ENCODE peak calls at places on chromosomes 3 and 15, in ten cellular contexts. Y is IMR-90; O is AG04450; P is fibroblast of lung; E is colonic mucosa; J is fibroblast of mammary gland; U is foreskin fibroblast; K is CD4-positive, alpha-beta T cell; V is cardiac fibroblast; M is GM13976. C is an unnamed sample.

GRCh38 chr3:24096271-24096670 is 151.2 kb downstream of the NR1D2 start:
- DNase-seq in V (no peak), M (no peak), E (no peak), Y (no peak), U (no peak), J (no peak), P (no peak), O (no peak), K (no peak), C (no peak)

GRCh38 chr3:53691885-53692284 is 154.3 kb downstream of the CHDH start:
- DNase-seq in J (no peak), E (no peak), V (no peak), M (no peak), O (no peak), Y (no peak), U (no peak), P (no peak), K (no peak), C (no peak)

GRCh38 chr15:58269455-58270414 is 131.6 kb downstream of the AQP9 start:
- DNase-seq in E (peak; percentile 70), M (peak; percentile 52), P (peak; percentile 74), O (peak; percentile 30), K (peak; percentile 4), V (peak; percentile 82), J (peak; percentile 68), Y (peak; percentile 71), U (peak; percentile 43), C (peak; percentile 61)

GRCh38 chr15:90241343-90242192 is 7.6 kb downstream of the GDPGP1 start:
- DNase-seq in P (no peak), O (no peak), U (no peak), K (no peak), E (no peak), J (no peak), V (no peak), M (no peak), Y (no peak), C (no peak)

GRCh38 chr3:52055537-52056351 is 627 bp downstream of the DUSP7 start:
- DNase-seq in E (peak; percentile 36), O (no peak), J (peak; percentile 53), P (peak; percentile 54), Y (peak; percentile 57), U (peak; percentile 54), K (peak; percentile 36), V (peak; percentile 57), M (peak; percentile 72), C (no peak)

GRCh38 chr3:122975163-122975923 is 52.2 kb downstream of the SEMA5B start:
- DNase-seq in V (no peak), O (no peak), P (peak; percentile 36), M (no peak), Y (peak; percentile 55), J (peak; percentile 56), U (peak; percentile 16), E (no peak), K (no peak), C (no peak)

GRCh38 chr3:195312714-195313113 is 41.8 kb upstream of the XXYLT1 start:
- DNase-seq in M (no peak), J (no peak), U (no peak), E (no peak), V (no peak), K (no peak), O (no peak), Y (no peak), P (no peak), C (no peak)

GRCh38 chr15:99361541-99362185 is 110.4 kb downstream of the LRRC28 start:
- DNase-seq in Y (peak; percentile 42), U (peak; percentile 10), E (no peak), J (peak; percentile 53), P (peak; percentile 64), M (no peak), K (no peak), V (peak; percentile 59), O (no peak), C (peak; percentile 38)

GRCh38 chr3:196504556-196504955 is 988 bp upstream of the RNF168 start:
- DNase-seq in E (no peak), Y (no peak), P (no peak), O (no peak), K (no peak), J (no peak), V (no peak), U (no peak), M (no peak), C (no peak)

GRCh38 chr15:78739206-78739605 is 72.1 kb downstream of the ADAMTS7 start:
- DNase-seq in O (no peak), U (no peak), P (no peak), K (no peak), J (no peak), V (no peak), Y (no peak), E (peak; percentile 14), M (no peak), C (no peak)

GRCh38 chr3:149688122-149688757 is 30.4 kb upstream of the WWTR1 start:
- DNase-seq in M (no peak), O (no peak), U (no peak), E (no peak), Y (no peak), K (no peak), J (no peak), V (no peak), P (no peak), C (peak; percentile 4)

GRCh38 chr15:45162771-45163507 is 24.8 kb downstream of the SHF start:
- DNase-seq in U (peak; percentile 75), V (peak; percentile 81), K (peak; percentile 51), O (peak; percentile 61), P (peak; percentile 85), M (peak; percentile 90), E (peak; percentile 83), J (peak; percentile 79), Y (peak; percentile 82), C (peak; percentile 86)

GRCh38 chr3:57544181-57545125 is at the start of gene DNAH12:
- DNase-seq in V (no peak), M (peak; percentile 51), E (peak; percentile 55), Y (no peak), U (no peak), P (peak; percentile 33), K (no peak), O (no peak), J (peak; percentile 17), C (no peak)
- TF ChIP-seq CTCF in V (no peak), M (no peak), E (no peak), Y (no peak), U (no peak), P (no peak), K (no peak), O (no peak), J (no peak), C (no peak)

DNA sequence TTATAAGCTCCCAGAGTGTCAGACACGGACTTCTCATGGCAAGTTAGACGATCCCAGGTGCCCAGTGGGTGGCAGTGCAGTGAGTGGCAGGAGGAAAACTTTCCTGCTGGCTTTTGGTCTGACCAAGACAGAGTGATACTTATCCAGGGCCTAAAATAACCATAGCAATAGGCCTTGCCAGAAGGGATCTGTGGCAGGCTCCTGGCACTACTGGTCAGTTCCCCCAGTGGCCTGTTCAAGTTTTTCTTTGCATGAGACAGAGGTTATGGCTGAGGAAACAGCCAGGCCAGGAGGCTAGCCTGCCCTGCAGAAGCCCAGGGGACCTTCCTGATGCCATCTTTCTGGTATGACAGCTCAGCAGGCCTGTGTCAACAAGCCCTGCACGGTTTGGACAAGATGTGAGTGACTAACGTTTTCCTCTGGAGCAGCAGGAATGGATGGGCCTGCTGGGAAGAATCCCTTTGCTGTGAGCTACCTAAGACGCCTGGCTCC is 17.9 kb downstream of the SCG5 start:
- DNase-seq in M (no peak), O (no peak), E (no peak), K (no peak), J (peak; percentile 78), Y (peak; percentile 86), V (peak; percentile 85), U (peak; percentile 67), P (no peak), C (peak; percentile 79)
- TF ChIP-seq CTCF in M (no peak), O (no peak), E (no peak), K (no peak), J (no peak), Y (no peak), V (no peak), U (no peak), P (no peak), C (no peak)

GRCh38 chr3:107690522-107691138 is 167.9 kb downstream of the BBX start:
- DNase-seq in O (peak; percentile 41), E (no peak), P (peak; percentile 80), J (peak; percentile 75), Y (peak; percentile 73), U (peak; percentile 30), M (no peak), V (peak; percentile 81), K (no peak), C (peak; percentile 65)
- TF ChIP-seq CTCF in O (peak; percentile 64), E (peak; percentile 34), P (peak; percentile 30), J (peak; percentile 62), Y (peak; percentile 57), U (peak; percentile 37), M (peak; percentile 16), V (peak; percentile 48), K (peak; percentile 59), C (peak; percentile 43)

DNA sequence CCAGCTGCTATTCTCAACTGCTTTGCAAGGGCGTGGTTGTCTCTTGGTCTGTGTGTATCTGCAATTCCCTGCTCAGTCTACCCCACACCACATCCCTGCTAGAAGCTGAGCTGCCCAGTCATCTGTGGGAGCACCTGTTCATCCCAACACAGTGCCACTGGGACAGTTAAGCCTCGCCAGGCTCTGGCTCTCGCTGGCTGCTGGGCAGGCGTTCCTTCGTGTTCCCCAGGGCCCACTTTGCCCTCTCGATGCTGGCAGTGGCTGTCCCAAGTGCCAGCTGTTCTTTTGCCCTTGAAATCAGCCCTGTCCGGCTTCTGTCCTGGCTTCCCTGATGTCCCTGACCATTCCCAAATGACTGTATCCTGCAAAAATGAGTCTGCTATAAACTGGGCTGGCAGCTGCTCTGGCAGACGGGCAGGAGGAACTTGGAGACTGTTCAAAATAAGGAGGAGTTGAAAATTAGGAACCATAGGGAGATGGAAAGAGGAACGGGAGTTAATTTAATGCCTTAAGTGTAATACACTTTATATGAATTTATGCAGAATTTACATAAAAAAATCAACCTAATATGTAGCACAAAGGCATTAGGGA is 91.7 kb upstream of the KLHL25 start:
- DNase-seq in O (no peak), K (no peak), U (no peak), E (no peak), J (no peak), P (no peak), V (no peak), M (no peak), Y (no peak), C (no peak)
- TF ChIP-seq CTCF in O (no peak), K (no peak), U (no peak), E (no peak), J (no peak), P (no peak), V (no peak), M (no peak), Y (no peak), C (no peak)

C was measured in MCF 10A.